ENCODE peak calls at places on chromosomes 13 and 19, in six cellular contexts. R is epithelial cell of proximal tubule, V is heart right ventricle, T is fibroblast of lung, H is GM12865, A is HFF-Myc. Q is an unnamed sample.

GRCh38 chr19:36514012-36514612 is 14.0 kb downstream of the ZNF260 start:
- DNase-seq in T (peak; percentile 5), A (no peak), V (no peak), R (no peak), H (no peak), Q (no peak)

GRCh38 chr19:45978156-45978555 is 4.5 kb upstream of the NOVA2 start:
- DNase-seq in R (no peak), T (no peak), V (no peak), A (no peak), H (no peak), Q (no peak)

GRCh38 chr13:22740264-22740663 is 440.5 kb upstream of the SGCG start:
- DNase-seq in A (no peak), T (no peak), H (no peak), R (no peak), V (no peak), Q (no peak)

GRCh38 chr13:69300131-69300530 is 807.5 kb upstream of the ATXN8OS start:
- DNase-seq in T (no peak), H (no peak), A (no peak), V (no peak), R (no peak), Q (no peak)

GRCh38 chr19:10419646-10420443 is 493 bp upstream of the PDE4A start:
- DNase-seq in H (peak; percentile 73), T (peak; percentile 82), V (no peak), A (peak; percentile 88), R (no peak), Q (no peak)

GRCh38 chr13:48660356-48661076 is 6.8 kb downstream of the CYSLTR2 start:
- DNase-seq in V (peak; percentile 40), T (no peak), H (peak; percentile 46), A (no peak), R (no peak), Q (no peak)

GRCh38 chr19:10155834-10156233 is 36.1 kb upstream of the EIF3G start:
- DNase-seq in H (no peak), T (peak; percentile 8), V (no peak), R (no peak), A (no peak), Q (no peak)

GRCh38 chr13:45768668-45769067 is 66.5 kb downstream of the CBY2 start:
- DNase-seq in V (no peak), R (no peak), H (no peak), T (no peak), A (no peak), Q (no peak)

GRCh38 chr13:70747305-70747704 is 639.1 kb upstream of the KLHL1 start:
- DNase-seq in H (no peak), A (no peak), V (no peak), T (no peak), R (no peak), Q (no peak)

GRCh38 chr13:108463365-108463764 is 166.0 kb upstream of the MYO16 start:
- DNase-seq in A (peak; percentile 3), T (peak; percentile 97), R (peak; percentile 51), H (no peak), V (no peak), Q (no peak)

DNA sequence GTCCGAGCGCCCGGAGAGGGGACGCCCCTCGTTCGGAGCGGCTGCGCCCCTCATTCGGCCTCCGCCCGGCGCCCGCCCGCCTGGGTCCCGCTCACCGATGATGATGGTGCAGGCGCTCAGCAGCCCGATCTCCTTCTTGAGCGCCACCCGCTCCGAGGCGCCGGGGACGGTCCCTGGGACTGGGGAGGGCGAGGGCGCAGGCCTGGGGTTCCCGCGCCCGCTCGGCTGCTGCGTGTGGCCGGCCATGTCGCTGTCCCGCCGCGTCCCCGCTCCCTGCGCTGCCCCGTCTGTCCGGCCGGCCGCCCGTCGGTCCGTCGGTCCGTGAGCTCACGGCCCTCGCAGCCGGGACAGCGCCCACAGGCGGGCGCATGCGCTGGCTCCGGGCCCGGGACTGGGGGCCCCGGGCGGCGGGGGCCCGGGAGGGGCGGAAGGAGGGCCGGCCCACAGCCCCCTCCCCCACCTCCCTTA is at the start of gene SLC7A10:
- DNase-seq in T (no peak), H (no peak), R (no peak), V (no peak), A (no peak), Q (no peak)
- TF ChIP-seq CTCF in T (no peak), H (no peak), R (no peak), V (no peak), A (no peak), Q (no peak)

GRCh38 chr19:47587295-47587694 is 14.3 kb upstream of the ZNF541 start:
- DNase-seq in T (peak; percentile 75), A (no peak), H (no peak), R (no peak), V (no peak), Q (no peak)

GRCh38 chr19:47580397-47580796 is 7.4 kb upstream of the ZNF541 start:
- DNase-seq in V (no peak), R (no peak), H (no peak), T (no peak), A (no peak), Q (no peak)

GRCh38 chr19:47582320-47582909 is 9.5 kb upstream of the ZNF541 start:
- DNase-seq in T (peak; percentile 88), H (no peak), A (no peak), V (no peak), R (no peak), Q (peak; percentile 76)

GRCh38 chr19:47581605-47582319 is 8.8 kb upstream of the ZNF541 start:
- DNase-seq in T (no peak), R (no peak), H (no peak), A (no peak), V (no peak), Q (no peak)
- H3K4me3 ChIP-seq in T (peak overlapping the region; percentile 44), R (no peak overlapping the region), H (no peak overlapping the region), A (no peak overlapping the region), V (no peak overlapping the region), Q (peak overlapping the region; percentile 21)

DNA sequence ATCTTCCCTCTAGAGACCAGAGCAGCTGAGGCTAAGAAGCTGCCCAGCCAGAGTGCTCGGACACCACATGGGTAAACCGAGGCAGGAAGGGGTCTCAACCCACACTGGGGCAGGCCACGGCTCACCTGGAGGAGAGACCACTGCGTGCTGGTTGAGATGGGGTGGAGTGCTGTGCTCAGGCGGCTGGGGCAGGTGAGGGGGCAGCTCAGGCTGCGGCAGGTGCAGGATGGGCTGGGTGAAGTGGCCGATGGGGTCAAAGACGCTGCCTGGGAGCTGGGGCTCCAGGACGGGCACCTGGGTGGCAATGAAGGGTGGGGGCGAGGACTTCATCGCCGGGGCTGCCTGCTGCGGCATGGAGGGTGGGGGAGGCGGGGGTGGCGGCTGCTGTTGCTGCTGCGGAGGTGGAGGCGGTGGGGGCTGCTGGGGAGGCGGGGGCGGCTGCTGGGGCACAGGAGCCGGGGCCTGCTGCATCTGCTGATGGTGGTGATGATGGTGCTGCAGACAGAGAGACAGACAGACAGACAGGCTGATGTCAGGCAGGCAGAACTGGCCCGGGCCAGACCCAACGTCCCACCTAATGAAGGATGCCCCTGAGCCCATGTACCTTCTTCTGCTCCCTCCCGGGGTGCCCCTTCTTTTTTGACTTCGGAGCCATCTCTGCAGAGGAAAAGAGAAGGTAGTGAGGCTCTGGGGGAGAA is 12.0 kb upstream of the EPHX3 start:
- DNase-seq in A (no peak), H (no peak), T (no peak), R (no peak), V (no peak), Q (no peak)
- TF ChIP-seq CTCF in A (no peak), H (no peak), T (no peak), R (no peak), V (no peak), Q (no peak)

GRCh38 chr19:21462540-21462939 is 42.9 kb upstream of the ZNF429 start:
- DNase-seq in V (no peak), R (no peak), T (no peak), H (no peak), A (no peak), Q (no peak)

GRCh38 chr19:21466627-21467026 is 38.8 kb upstream of the ZNF429 start:
- DNase-seq in T (no peak), R (no peak), V (no peak), H (no peak), A (no peak), Q (no peak)

GRCh38 chr19:21460686-21461085 is 44.7 kb upstream of the ZNF429 start:
- DNase-seq in T (no peak), V (no peak), H (no peak), R (no peak), A (no peak), Q (no peak)

GRCh38 chr19:21468791-21469190 is 36.6 kb upstream of the ZNF429 start:
- DNase-seq in T (no peak), A (no peak), R (no peak), V (no peak), H (no peak), Q (no peak)

GRCh38 chr19:21463449-21464105 is 41.8 kb upstream of the ZNF429 start:
- DNase-seq in A (no peak), H (no peak), R (peak; percentile 9), T (peak; percentile 64), V (peak; percentile 44), Q (no peak)
- H3K4me3 ChIP-seq in A (no peak overlapping the region), H (no peak overlapping the region), R (peak overlapping the region; percentile 59), T (no peak overlapping the region), V (peak overlapping the region; percentile 29), Q (no peak overlapping the region)